ENCODE peak calls at places on chromosomes 2 and 18, in four cellular contexts. G is A549, T is sigmoid colon, K is tibial nerve. I is an unnamed sample.

GRCh38 chr2:174350018-174350417 is 15.3 kb downstream of the SP9 start:
- DNase-seq in G (no peak), K (no peak), T (no peak), I (no peak)

GRCh38 chr2:109381327-109381820 is 232.4 kb downstream of the SEPTIN10 start:
- DNase-seq in T (peak), K (no peak), G (no peak), I (peak)

GRCh38 chr2:20212459-20212870 is 12.5 kb downstream of the SDC1 start:
- DNase-seq in K (no peak), T (no peak), G (no peak), I (peak)

GRCh38 chr18:47993409-47993808 is 63.0 kb upstream of the SMAD2 start:
- DNase-seq in G (no peak), K (no peak), T (no peak), I (no peak)

GRCh38 chr18:65527879-65528633 is 222.8 kb upstream of the CDH7 start:
- DNase-seq in K (no peak), G (no peak), T (no peak), I (no peak)

GRCh38 chr2:181300600-181301291 is 156.4 kb upstream of the ITGA4 start:
- DNase-seq in K (no peak), G (no peak), T (no peak), I (no peak)

GRCh38 chr18:74880706-74881289 is 283.1 kb downstream of the ZNF407 start:
- DNase-seq in T (no peak), G (no peak), K (no peak), I (no peak)

GRCh38 chr18:36389811-36390581 is 92.5 kb downstream of the FHOD3 start:
- DNase-seq in G (no peak), K (no peak), T (no peak), I (no peak)

GRCh38 chr18:37779220-37779619 is 213.6 kb upstream of the CELF4 start:
- DNase-seq in G (no peak), K (no peak), T (no peak), I (no peak)

GRCh38 chr2:209368924-209369323 is 54.9 kb upstream of the MAP2 start:
- DNase-seq in T (no peak), G (peak), K (no peak), I (peak)

GRCh38 chr2:219511547-219512325 is 2.5 kb upstream of the ASIC4 start:
- DNase-seq in G (no peak), K (no peak), T (no peak), I (no peak)

GRCh38 chr2:219406861-219407230 is 11.3 kb upstream of the DES start:
- DNase-seq in G (no peak), K (no peak), T (peak), I (no peak)

GRCh38 chr18:48342588-48342987 is 66.6 kb downstream of the ZBTB7C start:
- DNase-seq in K (no peak), T (no peak), G (no peak), I (no peak)

GRCh38 chr18:3089579-3089978 is 76.6 kb upstream of the LPIN2 start:
- DNase-seq in T (no peak), G (no peak), K (no peak), I (no peak)

GRCh38 chr18:39841133-39842041 is 2113.6 kb upstream of the PIK3C3 start:
- DNase-seq in K (no peak), G (peak), T (peak), I (peak)

GRCh38 chr2:1054399-1054798 is 103.8 kb downstream of the SNTG2 start:
- DNase-seq in K (no peak), T (no peak), G (no peak), I (no peak)

GRCh38 chr18:21997207-21998143 is 171.9 kb upstream of the GATA6 start:
- DNase-seq in G (peak), K (no peak), T (no peak), I (no peak)

GRCh38 chr2:52968043-52968442 is 799.6 kb upstream of the CHAC2 start:
- DNase-seq in G (no peak), K (no peak), T (no peak), I (no peak)

GRCh38 chr2:52959801-52960200 is 807.8 kb upstream of the CHAC2 start:
- DNase-seq in K (no peak), T (no peak), G (no peak), I (no peak)

GRCh38 chr2:52960891-52961290 is 806.7 kb upstream of the CHAC2 start:
- DNase-seq in K (no peak), G (no peak), T (no peak), I (no peak)

DNA sequence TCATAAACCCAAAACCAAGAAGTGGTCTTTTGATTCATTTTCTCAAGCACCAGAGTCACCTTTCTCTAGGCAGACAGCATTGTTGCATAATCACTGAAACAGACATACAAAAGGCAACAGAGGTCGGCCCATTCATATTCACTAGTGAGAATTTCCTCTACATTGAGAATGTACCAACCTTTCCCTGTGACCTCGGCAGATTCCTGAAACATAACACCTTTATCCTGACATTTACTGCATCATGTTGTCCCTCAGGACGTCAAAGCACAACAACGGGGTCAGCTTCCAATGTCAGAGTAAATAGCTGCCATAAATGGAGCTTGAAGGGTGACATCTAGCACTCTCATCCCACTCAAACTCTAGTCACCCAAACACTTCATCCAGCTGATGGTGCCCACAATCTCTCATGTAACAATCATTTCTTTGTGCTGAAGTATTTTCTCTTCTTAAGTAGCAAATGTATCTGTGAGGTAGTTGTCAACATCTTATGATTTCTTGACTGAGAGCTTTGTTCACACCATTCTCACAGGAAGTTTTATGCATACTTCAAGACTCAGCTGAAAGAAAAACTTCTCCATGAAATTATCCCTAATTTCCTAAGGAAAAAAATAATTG is 802.6 kb upstream of the CHAC2 start:
- DNase-seq in K (no peak), T (no peak), G (no peak), I (no peak)
- H3K27ac ChIP-seq in K (no peak), T (no peak), G (no peak), I (no peak)

GRCh38 chr2:111160758-111161157 is 40.0 kb downstream of the BCL2L11 start:
- DNase-seq in K (no peak), G (no peak), T (no peak), I (no peak)

GRCh38 chr2:111161971-111162370 is 41.3 kb downstream of the BCL2L11 start:
- DNase-seq in T (no peak), G (no peak), K (no peak), I (no peak)

GRCh38 chr2:111165084-111165483 is 44.4 kb downstream of the BCL2L11 start:
- DNase-seq in T (no peak), K (no peak), G (no peak), I (no peak)

GRCh38 chr2:111164078-111164477 is 43.4 kb downstream of the BCL2L11 start:
- DNase-seq in G (no peak), K (no peak), T (no peak), I (no peak)

DNA sequence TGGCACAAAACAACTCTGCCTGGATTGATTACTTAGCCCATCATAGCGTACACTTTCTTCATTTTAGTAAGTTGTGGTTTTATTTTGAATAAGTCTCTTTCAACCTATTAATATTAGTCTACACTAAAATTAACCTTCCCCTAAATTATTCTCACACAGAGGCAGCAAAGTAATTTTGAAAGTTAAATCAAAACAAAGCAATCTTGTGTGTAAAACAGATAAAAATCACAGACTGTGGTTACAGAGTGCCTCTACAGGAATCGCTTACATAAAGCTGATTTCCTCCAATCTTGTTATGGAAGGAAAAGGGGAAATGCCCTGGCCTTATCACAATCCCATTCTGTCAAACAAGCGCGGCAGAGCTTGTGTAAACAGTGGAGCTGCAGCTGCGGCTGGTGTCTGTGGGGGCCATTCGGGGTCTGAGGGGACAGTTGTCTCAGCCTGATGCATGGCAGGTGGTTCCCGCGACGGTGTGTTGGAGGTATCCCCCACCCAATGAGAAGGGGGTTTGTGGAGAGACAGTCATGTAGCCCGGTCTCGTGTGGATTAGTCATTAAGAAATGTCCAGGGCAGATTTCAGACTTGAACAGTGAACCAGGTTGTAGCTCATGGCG is 42.1 kb downstream of the BCL2L11 start:
- DNase-seq in T (no peak), K (no peak), G (no peak), I (no peak)
- H3K4me3 ChIP-seq in T (no peak), K (no peak), G (no peak), I (no peak)

GRCh38 chr2:217729426-217730058 is 273.3 kb downstream of the TNS1 start:
- DNase-seq in K (peak), G (no peak), T (no peak), I (no peak)
- H3K27ac ChIP-seq in K (peak), G (no peak), T (no peak), I (no peak)

DNA sequence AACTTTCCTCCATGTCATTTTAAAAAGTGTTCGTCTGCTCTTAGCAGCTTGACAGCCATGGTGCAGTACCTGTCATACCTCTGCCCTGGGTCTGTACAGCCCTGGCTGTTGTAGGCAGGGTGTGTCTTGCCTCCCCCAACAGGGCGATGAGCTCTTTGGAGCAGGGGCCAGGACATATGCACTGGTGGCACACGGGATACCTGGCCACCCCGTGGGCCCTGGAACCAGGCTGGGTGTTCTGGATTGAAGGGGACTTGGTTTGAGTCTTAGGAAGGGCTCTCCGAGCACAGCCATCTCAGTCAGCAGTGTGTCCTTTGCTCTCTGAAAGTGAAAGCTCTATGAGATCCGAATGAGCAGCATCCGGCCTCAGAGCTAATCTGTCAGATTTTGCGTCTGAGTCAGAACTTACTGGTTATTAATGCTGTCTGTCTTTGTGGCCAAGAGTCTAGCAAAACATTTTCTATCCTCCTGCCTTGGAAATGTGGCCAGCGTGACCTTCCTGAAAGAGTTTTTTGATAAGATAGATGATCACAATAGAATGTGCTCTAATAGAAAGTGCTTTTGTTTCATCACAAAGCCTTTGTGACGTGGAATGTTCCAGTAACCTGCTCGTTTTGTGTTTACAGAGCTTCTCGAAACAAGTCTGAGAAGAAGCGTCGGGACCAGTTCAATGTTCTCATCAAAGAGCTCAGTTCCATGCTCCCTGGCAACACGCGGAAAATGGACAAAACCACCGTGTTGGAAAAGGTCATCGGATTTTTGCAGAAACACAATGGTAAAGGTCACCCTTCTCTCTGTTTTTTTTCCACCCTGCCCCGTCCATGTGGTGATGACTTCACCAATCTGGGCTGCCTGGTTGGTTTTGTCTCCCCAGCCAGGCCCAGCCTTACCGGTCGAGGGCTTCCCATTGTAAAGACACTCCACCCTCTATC is 77.3 kb upstream of the RPL31 start:
- DNase-seq in T (no peak), G (no peak), K (no peak), I (no peak)
- H3K4me3 ChIP-seq in T (peak), G (no peak), K (no peak), I (no peak)

GRCh38 chr2:16656784-16657391 is 8.7 kb downstream of the CYRIA start:
- DNase-seq in G (no peak), K (no peak), T (no peak), I (no peak)

GRCh38 chr2:16653799-16654198 is 11.8 kb downstream of the CYRIA start:
- DNase-seq in G (no peak), K (no peak), T (no peak), I (no peak)

GRCh38 chr2:16656087-16656486 is 9.5 kb downstream of the CYRIA start:
- DNase-seq in K (no peak), G (no peak), T (no peak), I (no peak)

GRCh38 chr2:16654775-16655456 is 10.7 kb downstream of the CYRIA start:
- DNase-seq in K (no peak), T (no peak), G (no peak), I (no peak)

GRCh38 chr2:16655457-16655837 is 10.2 kb downstream of the CYRIA start:
- DNase-seq in G (no peak), K (no peak), T (no peak), I (no peak)
- H3K27ac ChIP-seq in G (no peak), K (peak), T (no peak), I (no peak)

GRCh38 chr2:215540646-215541045 is 104.8 kb upstream of the FN1 start:
- DNase-seq in T (no peak), G (no peak), K (no peak), I (no peak)
- H3K4me3 ChIP-seq in T (no peak), G (no peak), K (no peak), I (no peak)

GRCh38 chr2:233080836-233081229 is 20.7 kb downstream of the INPP5D start:
- DNase-seq in T (no peak), K (no peak), G (no peak), I (no peak)

GRCh38 chr2:233082222-233082933 is 22.2 kb downstream of the INPP5D start:
- DNase-seq in G (no peak), K (no peak), T (no peak), I (no peak)

GRCh38 chr2:233081232-233081730 is 21.1 kb downstream of the INPP5D start:
- DNase-seq in G (no peak), T (no peak), K (no peak), I (no peak)

GRCh38 chr2:233082934-233083755 is 23.0 kb downstream of the INPP5D start:
- DNase-seq in T (peak), G (no peak), K (no peak), I (no peak)

DNA sequence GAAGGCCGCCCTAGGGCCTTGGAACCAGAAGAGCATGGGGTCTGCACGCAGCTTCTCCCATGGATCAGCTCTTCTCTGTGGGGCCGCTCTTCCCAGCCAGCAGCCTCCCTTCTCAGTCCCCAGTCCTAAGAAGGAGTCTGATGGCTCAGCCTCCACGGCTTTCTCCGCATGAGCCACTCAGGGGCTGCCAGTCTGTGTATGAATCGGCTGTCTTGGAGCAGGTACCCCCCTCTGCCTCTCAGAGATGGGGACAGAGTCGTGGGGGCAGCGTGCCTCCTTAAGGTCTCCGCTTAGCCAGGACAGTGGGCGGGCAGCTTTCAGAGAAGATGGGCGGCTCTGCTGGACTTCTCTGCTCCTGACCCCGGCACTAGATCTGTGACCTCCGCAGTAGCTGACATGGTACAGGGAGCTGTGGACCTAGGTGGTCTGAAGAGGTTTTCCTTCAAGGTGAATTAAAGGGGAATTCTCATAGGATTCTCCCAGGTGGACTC is 21.6 kb downstream of the INPP5D start:
- DNase-seq in G (no peak), K (no peak), T (no peak), I (no peak)
- H3K27ac ChIP-seq in G (no peak), K (peak), T (peak), I (no peak)

GRCh38 chr2:201129044-201129505 is 13.1 kb downstream of the CFLAR start:
- DNase-seq in K (no peak), G (no peak), T (no peak), I (no peak)
- H3K4me3 ChIP-seq in K (no peak), G (no peak), T (no peak), I (no peak)

DNA sequence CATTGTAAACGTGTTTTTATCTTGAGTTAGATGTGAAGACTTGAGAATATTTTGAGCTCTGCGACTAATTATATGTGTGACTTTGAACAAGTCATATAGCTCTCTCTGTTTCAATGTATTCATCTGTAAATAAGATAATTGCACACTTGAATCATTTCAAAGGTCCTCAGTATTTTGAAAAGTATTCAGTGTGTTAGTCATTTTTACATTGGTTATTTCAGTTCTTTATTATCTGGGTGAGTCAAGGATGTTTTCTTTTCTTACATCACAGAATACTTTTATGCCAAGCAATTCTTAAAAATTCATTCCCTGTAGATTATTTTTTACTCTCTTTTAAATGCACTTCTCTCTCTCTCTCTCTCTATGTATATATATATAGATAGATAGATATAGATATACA is 1098.0 kb upstream of the ZEB2 start:
- DNase-seq in T (no peak), G (no peak), K (no peak), I (no peak)
- H3K27ac ChIP-seq in T (no peak), G (no peak), K (no peak), I (no peak)

I was measured in RWPE2.